ENCODE peak calls at places on chromosomes 11 and 22, in five cellular contexts. V is activated T-helper 1 cell treated with Interleukin-2 at 50 U/mL for 16 hours; U is amniotic stem cell; Q is HTR-8/SVneo; Z is activated CD4-positive, alpha-beta T cell treated with anti-CD3 and anti-CD28 coated beads for 24 hours. X is an unnamed sample.

GRCh38 chr11:35082322-35083180 is 56.4 kb upstream of the CD44 start:
- DNase-seq in Q (peak), U (peak), Z (peak), V (peak), X (peak)

GRCh38 chr22:46514592-46515207 is 22.7 kb downstream of the CELSR1 start:
- DNase-seq in Q (peak), V (no peak), U (peak), Z (no peak), X (peak)

GRCh38 chr22:22374163-22374562 is 129.6 kb downstream of the VPREB1 start:
- DNase-seq in Q (no peak), U (no peak), Z (no peak), V (no peak), X (no peak)

GRCh38 chr11:17693531-17693930 is 25.8 kb upstream of the MYOD1 start:
- DNase-seq in V (no peak), U (no peak), Q (no peak), Z (no peak), X (no peak)

GRCh38 chr11:1130276-1131032 is 27.3 kb upstream of the MUC5AC start:
- DNase-seq in Q (no peak), V (no peak), Z (no peak), U (no peak), X (no peak)

GRCh38 chr11:101470881-101471535 is 112.8 kb downstream of the TRPC6 start:
- DNase-seq in Q (no peak), U (peak), V (no peak), Z (no peak), X (no peak)

GRCh38 chr11:7143908-7144307 is 55.1 kb downstream of the RBMXL2 start:
- DNase-seq in V (no peak), Z (no peak), Q (no peak), U (no peak), X (no peak)

GRCh38 chr11:64842366-64842759 is 2.1 kb downstream of the CDC42BPG start:
- DNase-seq in Q (no peak), V (no peak), U (no peak), Z (no peak), X (peak)

GRCh38 chr11:65779919-65780769 is 632 bp downstream of the AP5B1 start:
- DNase-seq in V (peak), U (peak), Q (peak), Z (peak), X (peak)

GRCh38 chr22:39241632-39242388 is 3.0 kb downstream of the PDGFB start:
- DNase-seq in Z (no peak), U (no peak), V (peak), Q (no peak), X (no peak)

GRCh38 chr11:111351374-111352081 is 27.5 kb downstream of the POU2AF1 start:
- DNase-seq in V (no peak), Q (no peak), U (no peak), Z (no peak), X (no peak)

GRCh38 chr22:19831016-19831415 is 23.7 kb downstream of the GNB1L start:
- DNase-seq in Z (no peak), V (no peak), Q (no peak), U (no peak), X (no peak)

GRCh38 chr11:32259641-32260081 is 168.8 kb downstream of the RCN1 start:
- DNase-seq in U (no peak), V (no peak), Z (no peak), Q (peak), X (no peak)

GRCh38 chr22:23282089-23282501 is 101.8 kb downstream of the BCR start:
- DNase-seq in Q (peak), Z (no peak), U (peak), V (no peak), X (peak)

GRCh38 chr11:44333271-44334218 is 23.6 kb upstream of the ALX4 start:
- DNase-seq in Q (no peak), Z (no peak), U (no peak), V (no peak), X (no peak)

GRCh38 chr11:130979386-130979972 is 63.2 kb upstream of the SNX19 start:
- DNase-seq in Q (no peak), U (no peak), Z (no peak), V (no peak), X (no peak)

GRCh38 chr22:25747245-25747944 is 5.4 kb downstream of the MYO18B start:
- DNase-seq in Z (no peak), U (peak), V (no peak), Q (peak), X (peak)

GRCh38 chr11:95877288-95877687 is 46.6 kb downstream of the MTMR2 start:
- DNase-seq in Q (peak), Z (no peak), V (no peak), U (peak), X (no peak)

GRCh38 chr11:77039491-77040400 is 5.5 kb downstream of the B3GNT6 start:
- DNase-seq in Q (no peak), U (no peak), Z (no peak), V (no peak), X (no peak)

GRCh38 chr11:34427171-34427805 is 11.4 kb upstream of the CAT start:
- DNase-seq in V (no peak), Q (peak), Z (no peak), U (peak), X (peak)

GRCh38 chr11:114135737-114136151 is 76.2 kb downstream of the ZBTB16 start:
- DNase-seq in U (no peak), Q (no peak), Z (no peak), V (no peak), X (no peak)

GRCh38 chr11:119415517-119415916 is 7.5 kb downstream of the THY1 start:
- DNase-seq in Q (no peak), U (no peak), Z (no peak), V (no peak), X (no peak)

GRCh38 chr22:46758098-46758497 is 4.4 kb upstream of the TBC1D22A start:
- DNase-seq in Z (no peak), Q (no peak), U (no peak), V (no peak), X (no peak)

GRCh38 chr11:43358308-43358669 is 431 bp upstream of the TTC17 start:
- DNase-seq in Z (no peak), Q (no peak), V (no peak), U (no peak), X (no peak)